ENCODE peak calls at places on chromosomes 13 and 19, in four cellular contexts. Z, G, Y and O are unnamed samples.

GRCh38 chr19:821976-822773 is 420 bp upstream of the PLPPR3 start:
- DNase-seq in Z (no peak), G (no peak), Y (no peak), O (no peak)

GRCh38 chr13:33352023-33352422 is 66.5 kb upstream of the STARD13 start:
- DNase-seq in Z (no peak), G (no peak), Y (no peak), O (no peak)

GRCh38 chr19:41377977-41378707 is 1.8 kb downstream of the TMEM91 start:
- DNase-seq in Z (no peak), G (no peak), Y (no peak), O (no peak)

GRCh38 chr19:42412661-42413076 is 14.5 kb downstream of the LIPE start:
- DNase-seq in Z (no peak), G (no peak), Y (no peak), O (no peak)

GRCh38 chr13:51628059-51628852 is 44.0 kb downstream of the WDFY2 start:
- DNase-seq in Z (no peak), G (no peak), Y (no peak), O (no peak)

GRCh38 chr13:66751691-66752090 is 478.4 kb downstream of the PCDH9 start:
- DNase-seq in Z (no peak), G (no peak), Y (no peak), O (no peak)

GRCh38 chr19:36916991-36917390 is 859 bp downstream of the ZNF568 start:
- DNase-seq in Z (peak), G (no peak), Y (no peak), O (no peak)

GRCh38 chr19:48654299-48655059 is 8.5 kb upstream of the CA11 start:
- DNase-seq in Z (peak), G (no peak), Y (no peak), O (no peak)

GRCh38 chr13:22047082-22047784 is 376.4 kb downstream of the FGF9 start:
- DNase-seq in Z (no peak), G (no peak), Y (no peak), O (no peak)

GRCh38 chr13:80214521-80214941 is 126.4 kb downstream of the SPRY2 start:
- DNase-seq in Z (peak), G (no peak), Y (no peak), O (no peak)

GRCh38 chr13:40221460-40222201 is 444.8 kb downstream of the FOXO1 start:
- DNase-seq in Z (peak), G (no peak), Y (no peak), O (no peak)

GRCh38 chr13:111211789-111212516 is 96.8 kb downstream of the ARHGEF7 start:
- DNase-seq in Z (peak), G (no peak), Y (no peak), O (no peak)

GRCh38 chr13:51778407-51778806 is 25.6 kb downstream of the DHRS12 start:
- DNase-seq in Z (no peak), G (no peak), Y (no peak), O (no peak)

GRCh38 chr19:47901370-47901769 is 15.3 kb upstream of the SULT2A1 start:
- DNase-seq in Z (no peak), G (no peak), Y (no peak), O (no peak)

GRCh38 chr19:50030937-50031336 is 5.1 kb downstream of the ZNF473 start:
- DNase-seq in Z (no peak), G (no peak), Y (no peak), O (no peak)

GRCh38 chr19:4730740-4731171 is 7.1 kb upstream of the DPP9 start:
- DNase-seq in Z (no peak), G (no peak), Y (no peak), O (no peak)
- TF ChIP-seq CTCF in Z (peak), G (peak), Y (no peak), O (peak)

GRCh38 chr19:10898633-10899032 is 27.3 kb downstream of the CARM1 start:
- DNase-seq in Z (no peak), G (no peak), Y (no peak), O (no peak)

GRCh38 chr19:10895363-10895762 is 24.0 kb downstream of the CARM1 start:
- DNase-seq in Z (no peak), G (no peak), Y (no peak), O (no peak)

GRCh38 chr19:10895920-10896319 is 24.6 kb downstream of the CARM1 start:
- DNase-seq in Z (no peak), G (no peak), Y (no peak), O (no peak)

GRCh38 chr19:10896851-10897526 is 25.6 kb downstream of the CARM1 start:
- DNase-seq in Z (no peak), G (no peak), Y (no peak), O (no peak)

GRCh38 chr19:10899171-10899653 is 27.9 kb downstream of the CARM1 start:
- DNase-seq in Z (no peak), G (no peak), Y (no peak), O (no peak)
- TF ChIP-seq CTCF in Z (no peak), G (no peak), Y (no peak), O (no peak)

GRCh38 chr19:8475005-8475404 is 27.4 kb downstream of the PRAM1 start:
- DNase-seq in Z (no peak), G (no peak), Y (no peak), O (no peak)
- TF ChIP-seq CTCF in Z (no peak), G (no peak), Y (no peak), O (no peak)

DNA sequence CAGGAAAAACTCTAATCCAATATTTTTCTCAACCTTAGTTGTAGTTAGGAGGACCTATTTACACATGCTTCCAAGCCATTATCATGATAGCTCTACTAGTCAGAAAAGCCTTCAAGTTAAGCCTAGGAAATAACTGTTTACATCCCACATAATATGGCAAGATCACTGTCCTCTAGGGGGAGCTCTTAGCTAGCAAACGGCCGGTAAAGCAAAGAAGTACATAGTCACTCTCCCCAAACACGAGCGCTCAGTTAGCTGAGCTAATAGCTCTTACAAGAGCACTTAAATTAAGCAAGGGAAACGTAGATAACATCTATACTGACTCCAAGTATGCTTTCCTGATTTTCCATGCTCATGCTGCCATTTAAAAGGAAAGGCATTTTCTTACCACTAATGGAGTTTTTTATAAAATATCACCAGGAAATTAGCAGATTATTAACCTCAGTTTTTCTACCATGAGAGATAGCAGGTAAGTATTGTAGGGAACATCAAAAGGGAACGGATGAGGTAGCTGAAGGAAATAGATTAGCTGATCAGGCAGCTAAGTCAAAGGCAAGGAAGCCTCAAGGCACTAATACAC is 100.6 kb upstream of the PABPC3 start:
- DNase-seq in Z (peak), G (no peak), Y (no peak), O (no peak)
- TF ChIP-seq CTCF in Z (peak), G (peak), Y (no peak), O (peak)

DNA sequence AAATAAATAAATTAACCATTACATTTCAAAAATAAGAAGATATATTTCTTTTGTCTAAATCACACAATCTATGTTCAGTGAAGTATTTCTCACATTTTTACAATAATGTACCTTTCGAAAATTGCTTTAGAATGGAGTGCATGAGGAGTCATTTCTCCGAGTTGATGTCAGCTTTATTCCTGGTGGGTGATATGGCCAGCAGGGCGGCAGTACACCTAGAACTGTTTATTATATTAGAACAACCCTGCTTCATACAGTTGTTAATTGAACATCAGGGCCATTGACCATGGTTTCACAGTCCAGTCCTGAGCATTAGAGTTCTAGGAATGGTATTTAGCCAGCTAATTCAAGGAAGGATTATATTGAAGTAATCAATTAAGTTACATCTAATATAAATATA is 696.3 kb upstream of the SLC10A2 start:
- DNase-seq in Z (no peak), G (no peak), Y (no peak), O (no peak)
- TF ChIP-seq CTCF in Z (no peak), G (no peak), Y (no peak), O (no peak)

DNA sequence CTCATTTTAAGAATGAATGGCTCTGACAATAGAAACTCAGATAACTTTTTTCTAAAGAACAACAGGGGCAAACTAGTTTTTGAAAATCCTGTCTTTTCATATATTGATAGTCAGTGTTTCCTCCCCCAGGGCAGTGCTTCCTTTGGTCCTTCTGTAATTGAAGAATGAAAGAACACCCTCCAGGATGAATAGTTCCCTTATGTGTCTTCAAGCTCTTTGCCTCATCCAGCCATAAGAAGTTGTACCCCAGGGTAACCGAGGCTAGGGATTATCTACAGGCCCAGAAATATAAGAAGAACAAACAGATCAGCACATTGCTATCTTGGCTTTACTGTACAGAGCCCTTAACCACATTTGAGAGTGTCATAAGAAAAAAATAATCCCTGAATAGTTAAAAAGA is 12.1 kb upstream of the ERICH6B start:
- DNase-seq in Z (no peak), G (no peak), Y (no peak), O (no peak)
- TF ChIP-seq CTCF in Z (no peak), G (no peak), Y (no peak), O (no peak)

GRCh38 chr13:27226991-27227390 is 24.4 kb upstream of the RPL21 start:
- DNase-seq in Z (no peak), G (no peak), Y (no peak), O (no peak)
- TF ChIP-seq CTCF in Z (no peak), G (no peak), Y (no peak), O (no peak)

GRCh38 chr19:28831464-28831863 is 381.5 kb downstream of the UQCRFS1 start:
- DNase-seq in Z (no peak), G (no peak), Y (no peak), O (no peak)
- TF ChIP-seq CTCF in Z (no peak), G (no peak), Y (no peak), O (no peak)